ENCODE peak calls at places on chromosome 9, in four cellular contexts. E, R, M and Q are unnamed samples.

GRCh38 chr9:95773061-95773433 is 102.4 kb upstream of the ERCC6L2 start:
- DNase-seq in R (no peak), E (no peak), M (no peak), Q (no peak)

GRCh38 chr9:133558191-133559126 is 24.0 kb downstream of the ADAMTSL2 start:
- DNase-seq in E (peak), M (peak), R (peak), Q (no peak)

GRCh38 chr9:35906923-35907699 is 1.1 kb downstream of the HRCT1 start:
- DNase-seq in R (peak), M (peak), E (peak), Q (peak)

GRCh38 chr9:115195889-115196288 is 77.9 kb upstream of the TNC start:
- DNase-seq in M (no peak), R (no peak), E (no peak), Q (no peak)

GRCh38 chr9:98989036-98990000 is 45.6 kb downstream of the COL15A1 start:
- DNase-seq in R (peak), M (peak), E (peak), Q (peak)

GRCh38 chr9:97856857-97857602 is 4.0 kb downstream of the FOXE1 start:
- DNase-seq in R (no peak), M (no peak), E (no peak), Q (no peak)

GRCh38 chr9:133366435-133366834 is 9.4 kb downstream of the SURF4 start:
- DNase-seq in R (no peak), E (no peak), M (no peak), Q (no peak)

GRCh38 chr9:133339641-133340040 is 3.7 kb upstream of the SURF6 start:
- DNase-seq in R (no peak), E (no peak), M (no peak), Q (no peak)

GRCh38 chr9:99103054-99103453 is 1.9 kb upstream of the TGFBR1 start:
- DNase-seq in R (no peak), E (no peak), M (no peak), Q (no peak)

GRCh38 chr9:24698864-24699518 is 153.3 kb upstream of the IZUMO3 start:
- DNase-seq in E (no peak), M (peak), R (no peak), Q (no peak)

GRCh38 chr9:137793196-137793841 is 84.3 kb upstream of the CACNA1B start:
- DNase-seq in E (no peak), M (no peak), R (no peak), Q (no peak)

GRCh38 chr9:107484117-107484723 is 5.3 kb downstream of the KLF4 start:
- DNase-seq in M (peak), E (peak), R (peak), Q (no peak)

GRCh38 chr9:21817176-21817575 is 14.7 kb downstream of the MTAP start:
- DNase-seq in E (peak), M (no peak), R (no peak), Q (no peak)

GRCh38 chr9:121633144-121633714 is 18.2 kb upstream of the DAB2IP start:
- DNase-seq in M (no peak), R (no peak), E (no peak), Q (no peak)

GRCh38 chr9:80842976-80843506 is 846.3 kb downstream of the TLE1 start:
- DNase-seq in M (no peak), E (no peak), R (no peak), Q (no peak)

GRCh38 chr9:116549786-116550660 is 137.1 kb upstream of the TRIM32 start:
- DNase-seq in R (no peak), E (peak), M (no peak), Q (no peak)

GRCh38 chr9:122090981-122091380 is 2.1 kb downstream of the TTLL11 start:
- DNase-seq in R (no peak), E (no peak), M (no peak), Q (no peak)

GRCh38 chr9:129008986-129009583 is 19.0 kb downstream of the SH3GLB2 start:
- DNase-seq in R (no peak), E (no peak), M (no peak), Q (no peak)

GRCh38 chr9:7977586-7977985 is 178.0 kb upstream of the DMAC1 start:
- DNase-seq in M (no peak), E (no peak), R (no peak), Q (no peak)

GRCh38 chr9:138048184-138048583 is 170.6 kb downstream of the CACNA1B start:
- DNase-seq in R (peak), E (no peak), M (no peak), Q (no peak)